ENCODE peak calls at places on chromosome 1, in four cellular contexts. T is HL-60, A is Peyer's patch, E is fibroblast of lung. V is an unnamed sample.

GRCh38 chr1:55466921-55467320 is 251.8 kb upstream of the USP24 start:
- DNase-seq in T (no peak), A (no peak), E (no peak), V (no peak)

GRCh38 chr1:160004427-160004826 is 27.4 kb downstream of the PIGM start:
- DNase-seq in T (no peak), A (no peak), E (no peak), V (no peak)

GRCh38 chr1:22263359-22263758 is 120.5 kb upstream of the WNT4 start:
- DNase-seq in T (no peak), A (no peak), E (no peak), V (no peak)

GRCh38 chr1:212256404-212256803 is 28.8 kb upstream of the PPP2R5A start:
- DNase-seq in T (peak), A (peak), E (no peak), V (no peak)

GRCh38 chr1:6459850-6460265 is 6.1 kb downstream of the TNFRSF25 start:
- DNase-seq in T (no peak), A (peak), E (no peak), V (peak)

GRCh38 chr1:19448491-19449439 is 36.6 kb downstream of the CAPZB start:
- DNase-seq in T (peak), A (no peak), E (peak), V (no peak)

GRCh38 chr1:117815926-117816325 is 113.5 kb downstream of the GDAP2 start:
- DNase-seq in T (no peak), A (no peak), E (no peak), V (no peak)

GRCh38 chr1:86757272-86757984 is 53.1 kb downstream of the SH3GLB1 start:
- DNase-seq in T (no peak), A (no peak), E (peak), V (no peak)

GRCh38 chr1:56456426-56457101 is 122.8 kb downstream of the PLPP3 start:
- DNase-seq in T (no peak), A (no peak), E (peak), V (no peak)

GRCh38 chr1:39842726-39843305 is 40.5 kb downstream of the TRIT1 start:
- DNase-seq in T (no peak), A (no peak), E (no peak), V (no peak)

GRCh38 chr1:93804412-93804811 is 74.6 kb downstream of the DNTTIP2 start:
- DNase-seq in T (no peak), A (no peak), E (peak), V (no peak)

GRCh38 chr1:2499986-2500596 is 24.0 kb downstream of the PLCH2 start:
- DNase-seq in T (no peak), A (peak), E (no peak), V (no peak)
- H3K27ac ChIP-seq in T (no peak), A (no peak), E (no peak), V (no peak)

GRCh38 chr1:53079251-53079650 is 17.2 kb downstream of the PODN start:
- DNase-seq in T (no peak), A (no peak), E (no peak), V (no peak)
- H3K27ac ChIP-seq in T (no peak), A (no peak), E (no peak), V (no peak)

DNA sequence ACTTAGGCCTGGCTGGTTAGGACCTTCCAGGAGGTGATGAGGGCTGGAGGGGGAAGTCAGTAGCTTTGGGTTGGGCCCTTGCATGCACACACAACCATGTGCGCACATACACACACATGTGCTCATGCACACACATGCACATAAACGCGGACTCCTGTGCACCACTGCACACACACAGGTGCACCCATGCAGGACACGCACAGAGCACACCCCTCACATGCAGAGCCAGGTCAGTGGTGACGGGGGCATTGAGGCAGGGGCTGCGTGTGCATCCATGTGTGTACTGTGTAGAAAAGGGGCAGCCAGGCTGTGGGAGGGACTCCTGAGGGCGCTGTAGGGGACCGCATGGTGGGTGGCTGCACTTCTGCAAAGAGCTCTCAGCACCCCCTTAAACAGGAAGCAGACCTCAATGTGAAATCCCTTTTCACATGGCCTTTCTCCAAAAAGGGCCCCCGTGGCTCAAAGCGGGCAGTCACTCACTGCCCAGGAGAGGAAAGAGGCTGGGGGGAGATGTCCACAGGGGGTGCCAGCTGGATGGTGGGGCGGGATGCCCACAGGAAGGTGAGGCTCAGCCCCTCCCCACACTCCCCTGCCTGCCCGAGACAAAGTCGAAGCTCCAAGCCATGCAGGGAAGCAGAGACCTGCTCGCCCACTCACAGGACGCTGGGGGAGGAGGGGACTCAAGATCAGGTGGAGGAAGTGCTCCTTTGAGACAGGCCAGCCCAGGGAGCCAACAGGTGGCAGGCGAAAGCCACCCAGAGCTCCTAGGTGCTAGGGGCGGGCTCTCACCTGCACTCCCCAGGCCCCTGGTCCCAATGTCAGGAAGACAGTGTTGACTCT is 95.2 kb downstream of the ITPKB start:
- DNase-seq in T (peak), A (peak), E (no peak), V (no peak)
- H3K27ac ChIP-seq in T (peak), A (peak), E (no peak), V (peak)

GRCh38 chr1:248837794-248838356 is at the start of gene ZNF672:
- DNase-seq in T (peak), A (peak), E (peak), V (peak)
- H3K27ac ChIP-seq in T (peak), A (peak), E (peak), V (peak)

DNA sequence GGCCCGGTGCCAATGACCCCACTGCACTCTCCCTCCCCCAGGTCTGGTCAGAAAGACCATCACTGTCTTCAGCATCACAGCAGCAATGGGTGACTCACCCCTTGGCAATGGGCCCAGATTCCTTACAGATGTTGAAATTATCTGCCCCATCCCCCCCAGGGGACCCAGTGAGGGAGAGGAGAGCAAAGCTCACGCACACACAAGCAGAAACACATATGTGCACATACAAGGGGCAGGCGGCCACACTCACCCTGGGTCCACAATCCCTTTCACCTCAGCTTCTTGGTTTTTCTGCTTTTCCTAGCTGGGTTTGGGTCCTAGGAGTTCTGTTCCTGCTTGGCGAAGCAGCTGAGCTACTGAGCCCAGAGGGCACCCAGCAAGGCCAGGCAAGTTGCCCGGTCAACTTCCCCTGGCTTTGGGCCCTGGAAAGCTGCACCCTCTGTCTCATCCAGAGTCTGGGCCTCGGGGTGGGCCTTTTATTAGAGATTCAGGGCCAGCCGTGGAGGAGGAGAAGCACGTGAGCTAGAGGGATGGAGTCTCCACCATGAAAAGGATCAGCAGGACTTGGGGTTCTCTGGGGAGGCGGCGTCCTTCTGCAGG is 2.6 kb downstream of the COL16A1 start:
- DNase-seq in T (peak), A (peak), E (peak), V (peak)
- H3K27ac ChIP-seq in T (no peak), A (peak), E (peak), V (no peak)

GRCh38 chr1:62111084-62111483 is 83.6 kb upstream of the L1TD1 start:
- DNase-seq in T (no peak), A (no peak), E (no peak), V (no peak)
- H3K27ac ChIP-seq in T (no peak), A (no peak), E (no peak), V (no peak)

V was measured in CD4-positive, alpha-beta T cell.